ENCODE peak calls at places on chromosomes 12 and 14, in ten cellular contexts. G is thyroid gland; L is transverse colon; A is IMR-90; H is endodermal cell; X is cardiac muscle cell; R is neuronal stem cell; Y is testis; S is PC-9; P is naive thymus-derived CD4-positive, alpha-beta T cell. I is an unnamed sample.

GRCh38 chr12:2354151-2354991 is 301.6 kb downstream of the CACNA1C start:
- DNase-seq in G (peak; percentile 32), L (no peak), A (no peak), H (peak; percentile 75), X (peak; percentile 74), R (peak; percentile 15), Y (no peak), S (no peak), P (no peak), I (no peak)

GRCh38 chr14:105087308-105087962 is 22.2 kb upstream of the GPR132 start:
- DNase-seq in G (peak; percentile 49), L (no peak), A (peak; percentile 56), H (peak; percentile 78), X (peak; percentile 45), R (no peak), Y (peak; percentile 58), S (peak; percentile 71), P (no peak), I (no peak)

GRCh38 chr14:67566908-67567307 is 33.2 kb downstream of the PIGH start:
- DNase-seq in G (peak; percentile 89), L (no peak), A (no peak), H (no peak), X (no peak), R (no peak), Y (no peak), S (no peak), P (no peak), I (no peak)

GRCh38 chr12:9925746-9926393 is 6.3 kb downstream of the CLEC2A start:
- DNase-seq in G (no peak), L (no peak), A (peak; percentile 41), H (peak; percentile 79), X (peak; percentile 30), R (peak; percentile 14), Y (no peak), S (peak; percentile 6), P (peak; percentile 7), I (no peak)

GRCh38 chr12:12724421-12725085 is 7.4 kb downstream of the CDKN1B start:
- DNase-seq in G (no peak), L (no peak), A (no peak), H (no peak), X (no peak), R (no peak), Y (no peak), S (peak; percentile 21), P (peak; percentile 31), I (no peak)

GRCh38 chr14:104881369-104881979 is 16.4 kb downstream of the CEP170B start:
- DNase-seq in G (no peak), L (no peak), A (no peak), H (peak; percentile 42), X (peak; percentile 87), R (no peak), Y (no peak), S (no peak), P (no peak), I (no peak)

GRCh38 chr12:71321531-71321930 is 118.1 kb upstream of the LGR5 start:
- DNase-seq in G (no peak), L (no peak), A (no peak), H (no peak), X (no peak), R (no peak), Y (no peak), S (no peak), P (no peak), I (no peak)

GRCh38 chr12:8890313-8891084 is 23.8 kb upstream of the PHC1 start:
- DNase-seq in G (peak; percentile 53), L (peak; percentile 49), A (peak; percentile 22), H (peak; percentile 91), X (peak; percentile 71), R (peak; percentile 74), Y (peak; percentile 74), S (peak; percentile 63), P (peak; percentile 29), I (peak; percentile 26)

GRCh38 chr12:131370791-131371579 is 339.9 kb upstream of the SFSWAP start:
- DNase-seq in G (no peak), L (no peak), A (no peak), H (peak; percentile 31), X (no peak), R (no peak), Y (peak; percentile 11), S (no peak), P (no peak), I (no peak)

GRCh38 chr12:20063116-20063515 is 305.2 kb upstream of the PDE3A start:
- DNase-seq in G (no peak), L (no peak), A (peak; percentile 38), H (no peak), X (no peak), R (no peak), Y (no peak), S (no peak), P (no peak), I (no peak)

GRCh38 chr14:85254718-85255117 is 275.2 kb upstream of the FLRT2 start:
- DNase-seq in G (no peak), L (no peak), A (no peak), H (no peak), X (no peak), R (no peak), Y (no peak), S (no peak), P (no peak), I (no peak)

GRCh38 chr14:50550294-50550693 is 9.7 kb upstream of the ATL1 start:
- DNase-seq in G (no peak), L (no peak), A (no peak), H (no peak), X (no peak), R (no peak), Y (no peak), S (no peak), P (no peak), I (no peak)

GRCh38 chr12:103560604-103561101 is 26.4 kb upstream of the STAB2 start:
- DNase-seq in G (no peak), L (no peak), A (peak; percentile 98), H (no peak), X (no peak), R (no peak), Y (no peak), S (peak; percentile 67), P (no peak), I (no peak)

GRCh38 chr12:54649825-54650224 is 1.7 kb upstream of the DCD start:
- DNase-seq in G (no peak), L (no peak), A (no peak), H (no peak), X (no peak), R (no peak), Y (no peak), S (no peak), P (no peak), I (no peak)

GRCh38 chr12:5518584-5519365 is 86.9 kb downstream of the NTF3 start:
- DNase-seq in G (no peak), L (no peak), A (no peak), H (peak; percentile 86), X (no peak), R (no peak), Y (no peak), S (no peak), P (no peak), I (no peak)

GRCh38 chr14:36656769-36657408 is 4.8 kb upstream of the PAX9 start:
- DNase-seq in G (no peak), L (no peak), A (no peak), H (no peak), X (no peak), R (no peak), Y (no peak), S (no peak), P (no peak), I (no peak)
- H3K4me3 ChIP-seq in G (no peak overlapping the region), L (no peak overlapping the region), A (peak overlapping the region; percentile 3), H (peak overlapping the region; percentile 44), X (no peak overlapping the region), R (no peak overlapping the region), Y (no peak overlapping the region), S (no peak overlapping the region), P (no peak overlapping the region), I (no peak overlapping the region)

GRCh38 chr12:92107621-92108131 is 38.0 kb downstream of the BTG1 start:
- DNase-seq in G (no peak), L (no peak), A (no peak), H (peak; percentile 70), X (peak; percentile 30), R (peak; percentile 27), Y (no peak), S (no peak), P (no peak), I (no peak)
- H3K27ac ChIP-seq in G (no peak overlapping the region), L (no peak overlapping the region), A (peak overlapping the region; percentile 40), H (peak overlapping the region; percentile 76), X (peak overlapping the region; percentile 87), R (peak overlapping the region; percentile 24), Y (no peak overlapping the region), S (no peak overlapping the region), P (peak overlapping the region; percentile 51), I (no peak overlapping the region)

GRCh38 chr12:113234483-113234882 is 13.2 kb downstream of the TPCN1 start:
- DNase-seq in G (no peak), L (no peak), A (no peak), H (no peak), X (no peak), R (no peak), Y (no peak), S (no peak), P (no peak), I (no peak)
- H3K4me1 ChIP-seq in G (peaks cover 83% of the 10 kb centered on the region), L (peaks cover 34% of the 10 kb centered on the region), A (peaks cover 12% of the 10 kb centered on the region), H (peaks cover 24% of the 10 kb centered on the region), X (peaks cover 17% of the 10 kb centered on the region), R (peaks cover 20% of the 10 kb centered on the region), Y (peaks cover 16% of the 10 kb centered on the region), S (peaks cover 50% of the 10 kb centered on the region), P (peaks cover 7% of the 10 kb centered on the region), I (peaks cover 13% of the 10 kb centered on the region)

GRCh38 chr14:23378612-23379220 is 1.9 kb downstream of the CMTM5 start:
- DNase-seq in G (no peak), L (no peak), A (no peak), H (no peak), X (peak; percentile 68), R (no peak), Y (no peak), S (no peak), P (no peak), I (no peak)

GRCh38 chr14:23375527-23376251 is 1.2 kb upstream of the CMTM5 start:
- DNase-seq in G (no peak), L (no peak), A (no peak), H (no peak), X (peak; percentile 49), R (no peak), Y (no peak), S (no peak), P (no peak), I (no peak)

GRCh38 chr14:23377873-23378563 is 1.2 kb downstream of the CMTM5 start:
- DNase-seq in G (no peak), L (no peak), A (no peak), H (no peak), X (peak; percentile 57), R (no peak), Y (no peak), S (no peak), P (no peak), I (no peak)

GRCh38 chr14:23376477-23377200 is at the start of gene CMTM5:
- DNase-seq in G (no peak), L (no peak), A (no peak), H (peak; percentile 70), X (peak; percentile 67), R (peak; percentile 51), Y (no peak), S (no peak), P (no peak), I (no peak)

DNA sequence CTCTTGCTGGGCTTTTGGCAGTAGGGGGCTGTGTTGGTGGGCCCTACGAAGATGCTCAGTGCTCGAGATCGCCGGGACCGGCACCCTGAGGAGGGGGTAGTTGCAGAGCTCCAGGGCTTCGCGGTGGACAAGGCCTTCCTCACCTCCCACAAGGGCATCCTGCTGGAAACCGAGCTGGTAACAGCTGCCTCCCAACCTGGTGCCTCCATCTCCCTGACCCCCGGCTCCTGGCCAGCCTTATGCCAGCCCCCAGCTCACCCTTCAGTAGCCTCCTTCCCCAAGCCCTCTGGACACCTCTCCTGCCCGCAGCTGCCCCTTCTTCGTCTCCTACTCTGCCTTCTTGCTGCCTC is 330 bp downstream of the CMTM5 start:
- DNase-seq in G (no peak), L (no peak), A (no peak), H (no peak), X (peak; percentile 53), R (no peak), Y (no peak), S (no peak), P (no peak), I (no peak)
- H3K4me3 ChIP-seq in G (no peak overlapping the region), L (no peak overlapping the region), A (no peak overlapping the region), H (no peak overlapping the region), X (no peak overlapping the region), R (no peak overlapping the region), Y (no peak overlapping the region), S (no peak overlapping the region), P (no peak overlapping the region), I (no peak overlapping the region)